ENCODE peak calls at places on chromosomes 16 and 17, in five cellular contexts. One of them, this sample, is unnamed.

GRCh38 chr16:30813821-30814189 is 26.8 kb upstream of the ZNF629 start:
- DNase-seq in activated T-helper 9 cell treated with anti-CD3 and anti-CD28 coated beads, Interleukin-2, amount 50 U/mL, for 16 hours: no peak
- DNase-seq in MV-4-11: peak; percentile 38
- DNase-seq in MCF 10A: no peak
- DNase-seq in ACHN: peak; percentile 9
- DNase-seq in this sample: no peak

GRCh38 chr16:31274831-31275816 is 15.3 kb downstream of the ITGAM start:
- DNase-seq in MCF 10A: peak; percentile 92
- DNase-seq in MV-4-11: no peak
- DNase-seq in activated T-helper 9 cell treated with anti-CD3 and anti-CD28 coated beads, Interleukin-2, amount 50 U/mL, for 16 hours: no peak
- DNase-seq in ACHN: no peak
- DNase-seq in this sample: no peak

GRCh38 chr17:82065638-82066303 is at the start of gene DUS1L:
- DNase-seq in ACHN: peak; percentile 61
- DNase-seq in MV-4-11: peak; percentile 21
- DNase-seq in activated T-helper 9 cell treated with anti-CD3 and anti-CD28 coated beads, Interleukin-2, amount 50 U/mL, for 16 hours: peak; percentile 64
- DNase-seq in MCF 10A: peak; percentile 45
- DNase-seq in this sample: no peak

GRCh38 chr17:4506180-4506814 is 7.6 kb downstream of the SPNS2 start:
- DNase-seq in MCF 10A: no peak
- DNase-seq in activated T-helper 9 cell treated with anti-CD3 and anti-CD28 coated beads, Interleukin-2, amount 50 U/mL, for 16 hours: no peak
- DNase-seq in ACHN: no peak
- DNase-seq in MV-4-11: no peak
- DNase-seq in this sample: no peak

GRCh38 chr17:185445-186138 is 4.1 kb upstream of the DOC2B start:
- DNase-seq in MV-4-11: no peak
- DNase-seq in MCF 10A: peak; percentile 7
- DNase-seq in activated T-helper 9 cell treated with anti-CD3 and anti-CD28 coated beads, Interleukin-2, amount 50 U/mL, for 16 hours: peak; percentile 18
- DNase-seq in ACHN: no peak
- DNase-seq in this sample: no peak

GRCh38 chr17:64425191-64425590 is 23.7 kb upstream of the MILR1 start:
- DNase-seq in MCF 10A: no peak
- DNase-seq in MV-4-11: no peak
- DNase-seq in ACHN: no peak
- DNase-seq in activated T-helper 9 cell treated with anti-CD3 and anti-CD28 coated beads, Interleukin-2, amount 50 U/mL, for 16 hours: no peak
- DNase-seq in this sample: no peak

GRCh38 chr16:81424761-81425160 is 19.8 kb upstream of the CMIP start:
- DNase-seq in ACHN: no peak
- DNase-seq in activated T-helper 9 cell treated with anti-CD3 and anti-CD28 coated beads, Interleukin-2, amount 50 U/mL, for 16 hours: no peak
- DNase-seq in MV-4-11: peak; percentile 44
- DNase-seq in MCF 10A: peak; percentile 41
- DNase-seq in this sample: no peak

GRCh38 chr17:10737168-10737622 is 7.4 kb upstream of the TMEM220 start:
- DNase-seq in MCF 10A: peak; percentile 65
- DNase-seq in MV-4-11: peak; percentile 4
- DNase-seq in activated T-helper 9 cell treated with anti-CD3 and anti-CD28 coated beads, Interleukin-2, amount 50 U/mL, for 16 hours: no peak
- DNase-seq in ACHN: peak; percentile 67
- DNase-seq in this sample: no peak

GRCh38 chr17:65742433-65743312 is 181.2 kb upstream of the AXIN2 start:
- DNase-seq in MCF 10A: peak; percentile 65
- DNase-seq in ACHN: peak; percentile 61
- DNase-seq in MV-4-11: no peak
- DNase-seq in activated T-helper 9 cell treated with anti-CD3 and anti-CD28 coated beads, Interleukin-2, amount 50 U/mL, for 16 hours: no peak
- DNase-seq in this sample: no peak

GRCh38 chr17:13786000-13786598 is 184.4 kb upstream of the HS3ST3A1 start:
- DNase-seq in activated T-helper 9 cell treated with anti-CD3 and anti-CD28 coated beads, Interleukin-2, amount 50 U/mL, for 16 hours: no peak
- DNase-seq in ACHN: no peak
- DNase-seq in MV-4-11: no peak
- DNase-seq in MCF 10A: no peak
- DNase-seq in this sample: no peak

GRCh38 chr16:632486-633335 is 1.9 kb downstream of the WFIKKN1 start:
- DNase-seq in ACHN: no peak
- DNase-seq in MCF 10A: no peak
- DNase-seq in activated T-helper 9 cell treated with anti-CD3 and anti-CD28 coated beads, Interleukin-2, amount 50 U/mL, for 16 hours: no peak
- DNase-seq in MV-4-11: no peak
- DNase-seq in this sample: no peak

GRCh38 chr16:20415541-20415940 is 6.2 kb downstream of the ACSM5 start:
- DNase-seq in MCF 10A: no peak
- DNase-seq in ACHN: no peak
- DNase-seq in MV-4-11: no peak
- DNase-seq in activated T-helper 9 cell treated with anti-CD3 and anti-CD28 coated beads, Interleukin-2, amount 50 U/mL, for 16 hours: no peak
- DNase-seq in this sample: no peak

GRCh38 chr17:32783602-32784001 is 93.3 kb downstream of the MYO1D start:
- DNase-seq in ACHN: peak; percentile 79
- DNase-seq in activated T-helper 9 cell treated with anti-CD3 and anti-CD28 coated beads, Interleukin-2, amount 50 U/mL, for 16 hours: no peak
- DNase-seq in MV-4-11: peak; percentile 56
- DNase-seq in MCF 10A: peak; percentile 53
- DNase-seq in this sample: peak; percentile 45